ENCODE peak calls at places on chromosome 7, in six cellular contexts. Y is epithelial cell of esophagus, R is SK-N-SH, L is GM23338, W is foreskin fibroblast, H is bronchial epithelial cell. N is an unnamed sample.

GRCh38 chr7:139981533-139981932 is 81.2 kb downstream of the PARP12 start:
- DNase-seq in Y (no peak), R (no peak), H (no peak), L (peak), W (no peak), N (no peak)

GRCh38 chr7:109637428-109637827 is 1067.8 kb downstream of the DNAJB9 start:
- DNase-seq in R (no peak), H (no peak), W (peak), L (no peak), Y (no peak), N (no peak)

GRCh38 chr7:96596120-96596826 is 113.4 kb downstream of the SEM1 start:
- DNase-seq in R (peak), W (no peak), L (peak), Y (peak), H (peak), N (peak)

GRCh38 chr7:73696372-73696771 is 13.0 kb downstream of the BUD23 start:
- DNase-seq in H (no peak), L (no peak), Y (no peak), R (no peak), W (no peak), N (no peak)

GRCh38 chr7:44151679-44152355 is 10.7 kb upstream of the MYL7 start:
- DNase-seq in Y (no peak), W (no peak), R (peak), L (no peak), H (no peak), N (no peak)

GRCh38 chr7:42854521-42855118 is 57.2 kb downstream of the C7orf25 start:
- DNase-seq in W (no peak), H (no peak), Y (no peak), R (no peak), L (no peak), N (no peak)

GRCh38 chr7:100583132-100584045 is 2.5 kb downstream of the LRCH4 start:
- DNase-seq in H (peak), Y (peak), R (no peak), L (peak), W (peak), N (no peak)

GRCh38 chr7:79282882-79283602 is 170.4 kb downstream of the MAGI2 start:
- DNase-seq in H (peak), Y (peak), R (no peak), W (peak), L (no peak), N (no peak)

GRCh38 chr7:91812388-91812787 is 68.1 kb downstream of the MTERF1 start:
- DNase-seq in W (no peak), H (no peak), R (no peak), L (no peak), Y (peak), N (peak)

GRCh38 chr7:98054585-98054984 is 52.1 kb upstream of the LMTK2 start:
- DNase-seq in W (no peak), R (no peak), H (peak), Y (peak), L (no peak), N (peak)

GRCh38 chr7:68684246-68684850 is 913.9 kb upstream of the AUTS2 start:
- DNase-seq in H (no peak), Y (no peak), L (no peak), R (no peak), W (no peak), N (no peak)

GRCh38 chr7:39353615-39354376 is 212.4 kb upstream of the YAE1 start:
- DNase-seq in Y (peak), H (peak), L (peak), W (no peak), R (peak), N (no peak)

GRCh38 chr7:91598791-91599190 is 281.7 kb downstream of the MTERF1 start:
- DNase-seq in Y (no peak), L (no peak), H (no peak), W (no peak), R (no peak), N (no peak)

GRCh38 chr7:5428470-5429252 is 5.0 kb upstream of the TNRC18 start:
- DNase-seq in W (peak), H (peak), L (peak), R (peak), Y (peak), N (peak)

GRCh38 chr7:148856035-148856881 is 27.8 kb downstream of the EZH2 start:
- DNase-seq in L (peak), W (peak), R (peak), H (peak), Y (peak), N (peak)

GRCh38 chr7:66921918-66922486 is 977 bp downstream of the TMEM248 start:
- DNase-seq in R (peak), Y (peak), L (peak), H (peak), W (peak), N (peak)

GRCh38 chr7:152103691-152104090 is 78.2 kb downstream of the GALNT11 start:
- DNase-seq in L (no peak), H (no peak), R (no peak), Y (no peak), W (no peak), N (no peak)
- TF ChIP-seq CTCF in L (no peak), H (no peak), R (no peak), Y (no peak), W (no peak), N (no peak)

GRCh38 chr7:128389085-128389814 is 20.5 kb downstream of the IMPDH1 start:
- DNase-seq in L (peak), H (no peak), R (peak), Y (no peak), W (no peak), N (no peak)
- TF ChIP-seq CTCF in L (no peak), H (no peak), R (peak), Y (no peak), W (no peak), N (no peak)

DNA sequence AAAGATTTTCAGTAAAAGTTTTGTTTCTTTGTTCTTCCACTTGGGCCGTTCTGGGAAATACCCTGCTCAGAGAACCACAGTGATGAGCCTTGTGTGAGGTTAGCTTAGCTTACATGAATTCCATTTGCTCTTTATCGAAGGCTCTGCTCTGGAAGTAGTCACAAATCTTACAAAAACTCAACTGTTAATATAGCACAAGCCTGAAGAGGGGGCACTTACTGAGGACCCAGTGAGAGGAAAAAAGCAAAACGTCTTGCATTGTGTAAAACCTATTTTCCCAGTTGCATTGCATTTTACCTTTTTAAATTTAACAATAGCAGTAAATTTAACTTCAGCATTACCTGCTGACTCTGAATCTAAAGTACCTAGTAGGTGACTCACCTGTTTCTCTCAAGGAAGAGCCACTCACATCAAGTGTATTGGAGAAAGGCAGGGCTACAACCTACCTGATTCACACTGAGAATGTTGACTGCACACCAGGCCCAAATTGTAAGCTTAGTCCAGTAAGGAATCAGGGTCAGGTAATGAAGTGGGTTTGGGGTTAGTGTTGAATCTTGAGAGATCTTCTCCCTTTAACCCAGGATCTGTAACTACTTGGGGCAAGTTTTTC is 42.3 kb downstream of the PPP1R17 start:
- DNase-seq in H (peak), Y (peak), L (peak), W (no peak), R (no peak), N (no peak)
- TF ChIP-seq CTCF in H (peak), Y (no peak), L (peak), W (no peak), R (peak), N (no peak)

GRCh38 chr7:15168489-15168888 is 265.9 kb upstream of the DGKB start:
- DNase-seq in H (no peak), L (peak), Y (no peak), R (no peak), W (peak), N (no peak)
- TF ChIP-seq CTCF in H (no peak), L (peak), Y (no peak), R (peak), W (peak), N (no peak)